ENCODE peak calls at places on chromosomes 5 and 9, in six cellular contexts. Q is astrocyte, F is GM23338, V is endothelial cell of umbilical vein, O is IMR-90, P is GM12878. N is an unnamed sample.

GRCh38 chr9:113375057-113376023 is 1.4 kb downstream of the HDHD3 start:
- DNase-seq in Q (no peak), F (no peak), V (no peak), O (peak; percentile 8), P (no peak), N (peak; percentile 10)

GRCh38 chr5:104942735-104943134 is 1380.1 kb upstream of the NUDT12 start:
- DNase-seq in Q (peak; percentile 7), F (no peak), V (peak; percentile 9), O (no peak), P (no peak), N (peak; percentile 43)

GRCh38 chr5:50415912-50416311 is 25.2 kb downstream of the EMB start:
- DNase-seq in Q (no peak), F (no peak), V (no peak), O (no peak), P (peak; percentile 19), N (no peak)

GRCh38 chr9:101671567-101671966 is 66.9 kb downstream of the GRIN3A start:
- DNase-seq in Q (no peak), F (no peak), V (no peak), O (no peak), P (no peak), N (no peak)

GRCh38 chr9:85178486-85178885 is 509.0 kb downstream of the NTRK2 start:
- DNase-seq in Q (no peak), F (peak; percentile 46), V (no peak), O (no peak), P (no peak), N (no peak)

GRCh38 chr5:17000296-17000939 is 64.3 kb upstream of the MYO10 start:
- DNase-seq in Q (peak; percentile 99), F (no peak), V (peak; percentile 77), O (peak; percentile 98), P (no peak), N (peak; percentile 99)

GRCh38 chr5:98458004-98458403 is 315.5 kb upstream of the RGMB start:
- DNase-seq in Q (peak; percentile 78), F (no peak), V (no peak), O (peak; percentile 95), P (no peak), N (peak; percentile 12)

GRCh38 chr9:130042931-130043653 is at the start of gene FNBP1:
- DNase-seq in Q (peak; percentile 62), F (peak; percentile 88), V (peak; percentile 80), O (peak; percentile 75), P (no peak), N (peak; percentile 68)

GRCh38 chr9:16718952-16719351 is 151.5 kb downstream of the BNC2 start:
- DNase-seq in Q (no peak), F (no peak), V (no peak), O (peak; percentile 39), P (no peak), N (no peak)

GRCh38 chr5:147629196-147629595 is 119.3 kb upstream of the DPYSL3 start:
- DNase-seq in Q (peak; percentile 55), F (no peak), V (no peak), O (no peak), P (no peak), N (no peak)

GRCh38 chr9:96067551-96068076 is 192.1 kb downstream of the ERCC6L2 start:
- DNase-seq in Q (no peak), F (no peak), V (no peak), O (no peak), P (no peak), N (no peak)

GRCh38 chr5:59037453-59038168 is 454.7 kb downstream of the RAB3C start:
- DNase-seq in Q (no peak), F (no peak), V (no peak), O (no peak), P (no peak), N (no peak)

GRCh38 chr9:101486693-101487442 is 46.8 kb upstream of the RNF20 start:
- DNase-seq in Q (peak; percentile 43), F (peak; percentile 93), V (peak; percentile 6), O (peak; percentile 54), P (no peak), N (no peak)

GRCh38 chr9:20791682-20792081 is 107.6 kb downstream of the FOCAD start:
- DNase-seq in Q (no peak), F (no peak), V (no peak), O (no peak), P (no peak), N (no peak)

GRCh38 chr9:114899461-114899860 is 30.9 kb downstream of the TNFSF8 start:
- DNase-seq in Q (no peak), F (no peak), V (peak; percentile 58), O (peak; percentile 16), P (no peak), N (no peak)

GRCh38 chr9:114900937-114901802 is 29.2 kb downstream of the TNFSF8 start:
- DNase-seq in Q (peak; percentile 79), F (no peak), V (peak; percentile 65), O (peak; percentile 91), P (no peak), N (peak; percentile 19)

GRCh38 chr9:114905160-114905940 is 25.0 kb downstream of the TNFSF8 start:
- DNase-seq in Q (no peak), F (no peak), V (no peak), O (no peak), P (no peak), N (no peak)

GRCh38 chr9:114906922-114907571 is 23.3 kb downstream of the TNFSF8 start:
- DNase-seq in Q (peak; percentile 19), F (peak; percentile 91), V (peak; percentile 78), O (peak; percentile 61), P (no peak), N (peak; percentile 58)

DNA sequence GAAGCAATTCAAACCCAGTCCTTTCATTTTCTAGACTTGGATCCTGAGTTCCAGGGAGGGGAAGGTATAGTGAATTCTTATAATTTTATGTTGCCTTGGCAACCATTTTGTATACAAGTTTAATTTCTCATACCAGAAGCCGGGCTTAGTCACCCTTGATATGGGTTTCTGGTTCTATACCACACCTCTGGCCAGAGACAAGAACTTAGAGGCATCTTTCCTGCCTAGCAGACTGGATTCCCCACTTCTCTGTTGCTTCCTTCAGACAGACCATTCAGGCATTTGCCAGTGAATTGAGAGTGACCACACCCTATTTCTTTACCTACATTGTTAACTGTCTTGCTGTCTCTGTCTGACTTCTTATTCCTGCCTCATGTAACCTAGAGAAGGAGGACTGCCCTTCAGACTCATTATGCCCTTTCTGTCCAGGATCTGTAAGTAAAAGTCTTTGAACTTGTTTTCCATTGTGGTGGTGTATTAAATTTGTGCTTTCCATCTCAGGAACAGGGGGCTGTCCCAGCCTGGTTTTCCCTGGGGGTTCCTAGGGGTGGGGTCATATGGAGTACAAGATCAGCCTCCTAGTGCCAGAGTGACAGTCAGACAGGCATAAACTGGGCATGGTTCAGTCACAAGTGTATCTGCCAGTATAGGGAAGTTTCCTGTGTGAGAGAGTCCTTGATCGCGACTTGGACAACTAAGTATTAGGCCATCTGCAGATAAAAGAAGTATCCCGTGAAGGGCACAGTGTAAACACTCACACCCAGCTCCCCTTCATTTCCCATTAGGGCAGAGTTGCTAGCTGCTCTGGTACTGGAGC is 27.4 kb downstream of the TNFSF8 start:
- DNase-seq in Q (no peak), F (no peak), V (no peak), O (peak; percentile 51), P (no peak), N (peak; percentile 39)
- H3K4me1 ChIP-seq in Q (peaks cover 32% of the 10 kb centered on the region), F (peaks cover under 1% of the 10 kb centered on the region), V (peaks cover 38% of the 10 kb centered on the region), O (peaks cover 31% of the 10 kb centered on the region), P (no peaks in the 10 kb centered on the region), N (peaks cover 30% of the 10 kb centered on the region)

DNA sequence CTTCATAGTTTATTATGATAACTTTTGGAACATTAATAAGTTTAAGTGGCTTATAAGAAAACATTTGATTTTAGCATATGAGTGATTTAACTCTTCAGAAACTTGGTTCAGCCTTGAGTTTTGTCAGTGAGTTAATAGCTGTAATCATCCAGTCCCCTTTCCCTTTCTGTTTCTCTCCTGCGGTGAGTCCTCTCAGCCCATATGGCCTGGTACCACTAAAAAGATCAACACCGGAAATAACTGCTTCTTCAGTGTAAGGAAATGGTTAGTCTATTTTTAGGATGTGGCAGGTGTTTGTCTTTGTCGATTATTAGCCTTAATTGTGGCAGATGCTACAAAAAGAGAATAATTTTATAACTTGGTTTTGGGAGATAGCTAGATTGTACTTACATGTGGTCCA is 120.2 kb upstream of the GRHPR start:
- DNase-seq in Q (no peak), F (no peak), V (no peak), O (no peak), P (peak; percentile 90), N (no peak)
- H3K4me2 ChIP-seq in Q (no peak overlapping the region), F (no peak overlapping the region), V (no peak overlapping the region), O (no peak overlapping the region), P (peak overlapping the region; percentile 93), N (no peak overlapping the region)

GRCh38 chr5:172890659-172891058 is 56.6 kb downstream of the ERGIC1 start:
- DNase-seq in Q (no peak), F (no peak), V (no peak), O (no peak), P (no peak), N (no peak)

GRCh38 chr5:172886974-172887491 is 53.0 kb downstream of the ERGIC1 start:
- DNase-seq in Q (peak; percentile 51), F (no peak), V (peak; percentile 81), O (peak; percentile 88), P (no peak), N (no peak)

GRCh38 chr5:172885594-172886340 is 51.7 kb downstream of the ERGIC1 start:
- DNase-seq in Q (no peak), F (no peak), V (no peak), O (no peak), P (no peak), N (no peak)

GRCh38 chr5:172887735-172888134 is 53.7 kb downstream of the ERGIC1 start:
- DNase-seq in Q (peak; percentile 82), F (no peak), V (peak; percentile 90), O (peak; percentile 95), P (no peak), N (no peak)

GRCh38 chr5:172886396-172886932 is 52.4 kb downstream of the ERGIC1 start:
- DNase-seq in Q (no peak), F (no peak), V (no peak), O (no peak), P (no peak), N (peak; percentile 13)
- H3K4me1 ChIP-seq in Q (peaks cover 28% of the 10 kb centered on the region), F (no peaks in the 10 kb centered on the region), V (peaks cover 34% of the 10 kb centered on the region), O (peaks cover 28% of the 10 kb centered on the region), P (peaks cover 11% of the 10 kb centered on the region), N (peaks cover 18% of the 10 kb centered on the region)

DNA sequence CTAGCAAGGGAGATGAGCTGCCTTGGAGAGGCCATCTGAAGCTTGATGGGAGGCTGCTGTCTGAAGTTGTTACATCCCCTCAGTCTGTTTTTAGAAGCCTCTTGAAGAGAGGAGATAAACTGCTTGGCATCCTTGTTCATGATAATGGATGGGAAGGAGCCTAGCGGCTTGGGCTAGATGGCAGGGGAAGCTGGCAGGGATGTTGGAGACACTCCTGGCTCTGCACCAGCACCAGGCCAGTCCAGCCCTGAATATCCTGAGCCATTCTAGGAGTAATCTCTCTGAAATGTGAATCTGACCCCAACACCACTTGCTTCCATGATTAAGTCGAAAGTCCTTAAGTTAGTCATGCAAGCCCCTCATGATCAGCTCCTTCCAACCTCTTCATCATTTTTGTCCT is 310.5 kb downstream of the NSG2 start:
- DNase-seq in Q (no peak), F (no peak), V (no peak), O (no peak), P (no peak), N (no peak)
- H3K4me2 ChIP-seq in Q (no peak overlapping the region), F (no peak overlapping the region), V (no peak overlapping the region), O (no peak overlapping the region), P (no peak overlapping the region), N (peak overlapping the region; percentile 9)

N was measured in PC-3.